ENCODE peak calls at places on chromosomes 13 and 19, in five cellular contexts. Z, H, A, C and Q are unnamed samples.
A peak's percentile ranks its signal among the peaks of the same experiment; 100 is the strongest.

GRCh38 chr19:18379803-18380747 is 5.9 kb upstream of the GDF15 start:
- DNase-seq in A (no peak), C (peak; percentile 73), H (peak; percentile 96), Z (peak; percentile 83), Q (no peak)

GRCh38 chr19:2327773-2328400 is 499 bp downstream of the LSM7 start:
- DNase-seq in Z (peak; percentile 90), A (no peak), C (peak; percentile 43), H (peak; percentile 19), Q (no peak)

GRCh38 chr13:30802953-30803478 is 67.7 kb downstream of the ALOX5AP start:
- DNase-seq in C (no peak), H (peak; percentile 87), A (peak; percentile 91), Z (peak; percentile 77), Q (peak; percentile 52)

GRCh38 chr13:26465954-26466353 is 91.5 kb upstream of the WASF3 start:
- DNase-seq in H (no peak), A (no peak), Z (no peak), C (no peak), Q (no peak)

GRCh38 chr19:41531438-41532311 is 44.3 kb upstream of the CEACAM21 start:
- DNase-seq in H (peak; percentile 85), C (no peak), A (no peak), Z (peak; percentile 21), Q (no peak)

GRCh38 chr19:39398297-39398864 is 7.2 kb downstream of the MED29 start:
- DNase-seq in A (no peak), Z (no peak), H (peak; percentile 72), C (no peak), Q (no peak)

GRCh38 chr19:15216363-15216762 is 15.6 kb upstream of the NOTCH3 start:
- DNase-seq in H (no peak), Z (no peak), C (no peak), A (no peak), Q (no peak)

GRCh38 chr19:49361438-49362047 is 673 bp downstream of the TEAD2 start:
- DNase-seq in A (no peak), H (peak; percentile 72), C (peak; percentile 53), Z (peak; percentile 88), Q (no peak)

GRCh38 chr19:44653977-44654784 is 10.5 kb downstream of the PVR start:
- DNase-seq in H (peak; percentile 68), A (peak; percentile 55), Z (peak; percentile 76), C (no peak), Q (no peak)

GRCh38 chr19:39906283-39906682 is 28.2 kb downstream of the FCGBP start:
- DNase-seq in Z (no peak), H (no peak), A (no peak), C (no peak), Q (no peak)